ENCODE peak calls at places on chromosomes 6 and 20, in six cellular contexts. One of them, this sample, is unnamed.

GRCh38 chr6:38349795-38350194 is 289.9 kb downstream of the BTBD9 start:
- DNase-seq in kidney tubule cell: peak
- DNase-seq in GM04504: no peak
- DNase-seq in left colon: no peak
- DNase-seq in skeletal muscle cell: peak
- DNase-seq in T-cell: no peak
- DNase-seq in this sample: no peak

GRCh38 chr20:41177636-41178035 is 40.3 kb downstream of the PLCG1 start:
- DNase-seq in kidney tubule cell: peak
- DNase-seq in GM04504: peak
- DNase-seq in left colon: no peak
- DNase-seq in skeletal muscle cell: peak
- DNase-seq in T-cell: no peak
- DNase-seq in this sample: no peak

GRCh38 chr6:149614352-149614751 is 34.2 kb downstream of the KATNA1 start:
- DNase-seq in kidney tubule cell: no peak
- DNase-seq in GM04504: peak
- DNase-seq in left colon: no peak
- DNase-seq in skeletal muscle cell: no peak
- DNase-seq in T-cell: no peak
- DNase-seq in this sample: no peak

GRCh38 chr6:111258615-111259088 is 171.3 kb downstream of the SLC16A10 start:
- DNase-seq in kidney tubule cell: no peak
- DNase-seq in GM04504: no peak
- DNase-seq in left colon: no peak
- DNase-seq in skeletal muscle cell: no peak
- DNase-seq in T-cell: no peak
- DNase-seq in this sample: no peak

GRCh38 chr6:167815296-167815980 is 11.3 kb upstream of the AFDN start:
- DNase-seq in kidney tubule cell: no peak
- DNase-seq in GM04504: no peak
- DNase-seq in left colon: peak
- DNase-seq in skeletal muscle cell: no peak
- DNase-seq in T-cell: no peak
- DNase-seq in this sample: no peak

GRCh38 chr20:4483481-4483880 is 238.2 kb upstream of the PRND start:
- DNase-seq in kidney tubule cell: peak
- DNase-seq in GM04504: peak
- DNase-seq in left colon: no peak
- DNase-seq in skeletal muscle cell: no peak
- DNase-seq in T-cell: no peak
- DNase-seq in this sample: no peak

GRCh38 chr6:114030767-114031166 is 59.8 kb upstream of the HDAC2 start:
- DNase-seq in kidney tubule cell: no peak
- DNase-seq in GM04504: no peak
- DNase-seq in left colon: no peak
- DNase-seq in skeletal muscle cell: no peak
- DNase-seq in T-cell: no peak
- DNase-seq in this sample: no peak

GRCh38 chr6:125871365-125871764 is 80.6 kb downstream of the NCOA7 start:
- DNase-seq in kidney tubule cell: no peak
- DNase-seq in GM04504: no peak
- DNase-seq in left colon: no peak
- DNase-seq in skeletal muscle cell: no peak
- DNase-seq in T-cell: no peak
- DNase-seq in this sample: no peak

GRCh38 chr6:88268508-88268907 is 102.4 kb upstream of the CNR1 start:
- DNase-seq in kidney tubule cell: no peak
- DNase-seq in GM04504: no peak
- DNase-seq in left colon: no peak
- DNase-seq in skeletal muscle cell: no peak
- DNase-seq in T-cell: no peak
- DNase-seq in this sample: no peak

GRCh38 chr20:58693226-58694006 is 816 bp downstream of the NPEPL1 start:
- DNase-seq in kidney tubule cell: no peak
- DNase-seq in GM04504: no peak
- DNase-seq in left colon: peak
- DNase-seq in skeletal muscle cell: no peak
- DNase-seq in T-cell: peak
- DNase-seq in this sample: no peak

GRCh38 chr6:168545428-168545827 is 104.4 kb downstream of the SMOC2 start:
- DNase-seq in kidney tubule cell: no peak
- DNase-seq in GM04504: no peak
- DNase-seq in left colon: no peak
- DNase-seq in skeletal muscle cell: no peak
- DNase-seq in T-cell: no peak
- DNase-seq in this sample: no peak

GRCh38 chr6:64411226-64411625 is 775.6 kb downstream of the PHF3 start:
- DNase-seq in kidney tubule cell: no peak
- DNase-seq in GM04504: no peak
- DNase-seq in left colon: no peak
- DNase-seq in skeletal muscle cell: no peak
- DNase-seq in T-cell: no peak
- DNase-seq in this sample: no peak

GRCh38 chr20:61959301-61959700 is 106.4 kb downstream of the TAF4 start:
- DNase-seq in kidney tubule cell: no peak
- DNase-seq in GM04504: no peak
- DNase-seq in left colon: no peak
- DNase-seq in skeletal muscle cell: no peak
- DNase-seq in T-cell: no peak
- DNase-seq in this sample: no peak

GRCh38 chr6:144265390-144265789 is 19.7 kb upstream of the UTRN start:
- DNase-seq in kidney tubule cell: peak
- DNase-seq in GM04504: no peak
- DNase-seq in left colon: no peak
- DNase-seq in skeletal muscle cell: peak
- DNase-seq in T-cell: no peak
- DNase-seq in this sample: no peak

GRCh38 chr6:44631968-44632367 is 244.5 kb downstream of the CDC5L start:
- DNase-seq in kidney tubule cell: no peak
- DNase-seq in GM04504: no peak
- DNase-seq in left colon: no peak
- DNase-seq in skeletal muscle cell: no peak
- DNase-seq in T-cell: no peak
- DNase-seq in this sample: no peak

GRCh38 chr20:56691325-56691990 is 62.4 kb downstream of the TFAP2C start:
- DNase-seq in kidney tubule cell: no peak
- DNase-seq in GM04504: no peak
- DNase-seq in left colon: no peak
- DNase-seq in skeletal muscle cell: no peak
- DNase-seq in T-cell: no peak
- DNase-seq in this sample: no peak

GRCh38 chr6:38527371-38527770 is 112.4 kb downstream of the BTBD9 start:
- DNase-seq in kidney tubule cell: peak
- DNase-seq in GM04504: no peak
- DNase-seq in left colon: no peak
- DNase-seq in skeletal muscle cell: no peak
- DNase-seq in T-cell: no peak
- DNase-seq in this sample: no peak

GRCh38 chr6:104959453-104959858 is 2.5 kb downstream of the LIN28B start:
- DNase-seq in kidney tubule cell: no peak
- DNase-seq in GM04504: no peak
- DNase-seq in left colon: no peak
- DNase-seq in skeletal muscle cell: no peak
- DNase-seq in T-cell: no peak
- DNase-seq in this sample: no peak

GRCh38 chr6:136767583-136768307 is 24.5 kb downstream of the MAP3K5 start:
- DNase-seq in kidney tubule cell: no peak
- DNase-seq in GM04504: no peak
- DNase-seq in left colon: no peak
- DNase-seq in skeletal muscle cell: no peak
- DNase-seq in T-cell: no peak
- DNase-seq in this sample: no peak

GRCh38 chr20:44092551-44093248 is 94.3 kb downstream of the JPH2 start:
- DNase-seq in kidney tubule cell: peak
- DNase-seq in GM04504: no peak
- DNase-seq in left colon: peak
- DNase-seq in skeletal muscle cell: no peak
- DNase-seq in T-cell: no peak
- DNase-seq in this sample: no peak

GRCh38 chr6:19369770-19370169 is 467.4 kb upstream of the ID4 start:
- DNase-seq in kidney tubule cell: no peak
- DNase-seq in GM04504: no peak
- DNase-seq in left colon: no peak
- DNase-seq in skeletal muscle cell: no peak
- DNase-seq in T-cell: no peak
- DNase-seq in this sample: no peak

GRCh38 chr20:56111951-56112730 is 106.8 kb upstream of the CBLN4 start:
- DNase-seq in kidney tubule cell: no peak
- DNase-seq in GM04504: no peak
- DNase-seq in left colon: no peak
- DNase-seq in skeletal muscle cell: no peak
- DNase-seq in T-cell: no peak
- DNase-seq in this sample: no peak

GRCh38 chr6:2245954-2246863 is 804 bp upstream of the GMDS start:
- DNase-seq in kidney tubule cell: peak
- DNase-seq in GM04504: no peak
- DNase-seq in left colon: peak
- DNase-seq in skeletal muscle cell: no peak
- DNase-seq in T-cell: peak
- DNase-seq in this sample: no peak

GRCh38 chr6:85460154-85460950 is 10.5 kb downstream of the NT5E start:
- DNase-seq in kidney tubule cell: no peak
- DNase-seq in GM04504: no peak
- DNase-seq in left colon: no peak
- DNase-seq in skeletal muscle cell: no peak
- DNase-seq in T-cell: no peak
- DNase-seq in this sample: no peak

GRCh38 chr6:83303426-83303825 is 110.3 kb downstream of the RWDD2A start:
- DNase-seq in kidney tubule cell: no peak
- DNase-seq in GM04504: no peak
- DNase-seq in left colon: no peak
- DNase-seq in skeletal muscle cell: no peak
- DNase-seq in T-cell: no peak
- DNase-seq in this sample: no peak

GRCh38 chr6:170205126-170205525 is 85.8 kb downstream of the DLL1 start:
- DNase-seq in kidney tubule cell: no peak
- DNase-seq in GM04504: no peak
- DNase-seq in left colon: no peak
- DNase-seq in skeletal muscle cell: no peak
- DNase-seq in T-cell: no peak
- DNase-seq in this sample: no peak

GRCh38 chr6:91097316-91097878 is 510.5 kb upstream of the MAP3K7 start:
- DNase-seq in kidney tubule cell: no peak
- DNase-seq in GM04504: no peak
- DNase-seq in left colon: peak
- DNase-seq in skeletal muscle cell: no peak
- DNase-seq in T-cell: no peak
- DNase-seq in this sample: no peak

GRCh38 chr20:62309947-62310756 is 7.4 kb downstream of the ADRM1 start:
- DNase-seq in kidney tubule cell: no peak
- DNase-seq in GM04504: no peak
- DNase-seq in left colon: no peak
- DNase-seq in skeletal muscle cell: no peak
- DNase-seq in T-cell: no peak
- DNase-seq in this sample: no peak

GRCh38 chr6:23851551-23851950 is 274.5 kb upstream of the NRSN1 start:
- DNase-seq in kidney tubule cell: no peak
- DNase-seq in GM04504: no peak
- DNase-seq in left colon: no peak
- DNase-seq in skeletal muscle cell: no peak
- DNase-seq in T-cell: no peak
- DNase-seq in this sample: no peak

GRCh38 chr20:17995967-17996819 is 27.4 kb downstream of the MGME1 start:
- DNase-seq in kidney tubule cell: peak
- DNase-seq in GM04504: peak
- DNase-seq in left colon: peak
- DNase-seq in skeletal muscle cell: no peak
- DNase-seq in T-cell: peak
- DNase-seq in this sample: peak

GRCh38 chr20:37194616-37195015 is 15.3 kb upstream of the MROH8 start:
- DNase-seq in kidney tubule cell: no peak
- DNase-seq in GM04504: no peak
- DNase-seq in left colon: no peak
- DNase-seq in skeletal muscle cell: no peak
- DNase-seq in T-cell: peak
- DNase-seq in this sample: no peak

GRCh38 chr6:91718198-91718597 is 1131.3 kb upstream of the MAP3K7 start:
- DNase-seq in kidney tubule cell: no peak
- DNase-seq in GM04504: no peak
- DNase-seq in left colon: no peak
- DNase-seq in skeletal muscle cell: no peak
- DNase-seq in T-cell: no peak
- DNase-seq in this sample: no peak

GRCh38 chr6:106895703-106896040 is 78.9 kb downstream of the CD24 start:
- DNase-seq in kidney tubule cell: no peak
- DNase-seq in GM04504: no peak
- DNase-seq in left colon: no peak
- DNase-seq in skeletal muscle cell: no peak
- DNase-seq in T-cell: no peak
- DNase-seq in this sample: no peak

GRCh38 chr20:44866703-44867335 is 18.7 kb upstream of the YWHAB start:
- DNase-seq in kidney tubule cell: peak
- DNase-seq in GM04504: no peak
- DNase-seq in left colon: no peak
- DNase-seq in skeletal muscle cell: no peak
- DNase-seq in T-cell: no peak
- DNase-seq in this sample: no peak

GRCh38 chr6:156427345-156427744 is 349.8 kb upstream of the ARID1B start:
- DNase-seq in kidney tubule cell: peak
- DNase-seq in GM04504: peak
- DNase-seq in left colon: no peak
- DNase-seq in skeletal muscle cell: peak
- DNase-seq in T-cell: no peak
- DNase-seq in this sample: no peak

GRCh38 chr6:56349196-56349595 is 101.8 kb upstream of the COL21A1 start:
- DNase-seq in kidney tubule cell: no peak
- DNase-seq in GM04504: no peak
- DNase-seq in left colon: no peak
- DNase-seq in skeletal muscle cell: no peak
- DNase-seq in T-cell: no peak
- DNase-seq in this sample: no peak

GRCh38 chr6:23329091-23329490 is 759.7 kb downstream of the HDGFL1 start:
- DNase-seq in kidney tubule cell: no peak
- DNase-seq in GM04504: no peak
- DNase-seq in left colon: no peak
- DNase-seq in skeletal muscle cell: no peak
- DNase-seq in T-cell: no peak
- DNase-seq in this sample: no peak

GRCh38 chr6:159075506-159076100 is 30.8 kb upstream of the TAGAP start:
- DNase-seq in kidney tubule cell: peak
- DNase-seq in GM04504: no peak
- DNase-seq in left colon: no peak
- DNase-seq in skeletal muscle cell: no peak
- DNase-seq in T-cell: no peak
- DNase-seq in this sample: no peak

GRCh38 chr6:5051394-5051793 is 33.7 kb upstream of the PPP1R3G start:
- DNase-seq in kidney tubule cell: no peak
- DNase-seq in GM04504: no peak
- DNase-seq in left colon: no peak
- DNase-seq in skeletal muscle cell: no peak
- DNase-seq in T-cell: no peak
- DNase-seq in this sample: no peak